ENCODE peak calls at places on chromosome 13, in six cellular contexts. A, J, D, P, X and Y are unnamed samples.

GRCh38 chr13:33519561-33520479 is 234.3 kb upstream of the STARD13 start:
- DNase-seq in A (no peak), J (no peak), D (no peak), P (no peak), X (no peak), Y (no peak)

GRCh38 chr13:19605161-19605955 is 28.1 kb upstream of the MPHOSPH8 start:
- DNase-seq in A (no peak), J (no peak), D (no peak), P (no peak), X (no peak), Y (no peak)

GRCh38 chr13:44281252-44282000 is 92.2 kb upstream of the SERP2 start:
- DNase-seq in A (no peak), J (no peak), D (no peak), P (peak; percentile 72), X (no peak), Y (no peak)

GRCh38 chr13:91017031-91017668 is 330.3 kb upstream of the MIR17HG start:
- DNase-seq in A (peak; percentile 96), J (peak; percentile 24), D (peak; percentile 9), P (no peak), X (peak; percentile 31), Y (peak; percentile 13)

GRCh38 chr13:47481521-47481920 is 519.6 kb downstream of the SUCLA2 start:
- DNase-seq in A (no peak), J (no peak), D (no peak), P (no peak), X (no peak), Y (no peak)

GRCh38 chr13:73861136-73861535 is 273.1 kb downstream of the KLF12 start:
- DNase-seq in A (no peak), J (no peak), D (no peak), P (no peak), X (no peak), Y (no peak)

GRCh38 chr13:42832341-42833153 is 51.2 kb downstream of the FAM216B start:
- DNase-seq in A (no peak), J (no peak), D (no peak), P (peak; percentile 20), X (no peak), Y (no peak)

GRCh38 chr13:23500858-23501257 is 67.4 kb upstream of the SACS start:
- DNase-seq in A (no peak), J (no peak), D (no peak), P (no peak), X (no peak), Y (no peak)

GRCh38 chr13:105804561-105805190 is 730.8 kb downstream of the EFNB2 start:
- DNase-seq in A (no peak), J (no peak), D (no peak), P (no peak), X (no peak), Y (no peak)

GRCh38 chr13:66996503-66996902 is 233.6 kb downstream of the PCDH9 start:
- DNase-seq in A (no peak), J (no peak), D (no peak), P (no peak), X (no peak), Y (no peak)

GRCh38 chr13:43408274-43408673 is 378.5 kb downstream of the ENOX1 start:
- DNase-seq in A (no peak), J (no peak), D (no peak), P (no peak), X (no peak), Y (no peak)

GRCh38 chr13:35818577-35819165 is 312.5 kb downstream of the DCLK1 start:
- DNase-seq in A (peak; percentile 10), J (no peak), D (no peak), P (peak; percentile 7), X (no peak), Y (no peak)

GRCh38 chr13:68481130-68481529 is 1251.0 kb upstream of the PCDH9 start:
- DNase-seq in A (no peak), J (no peak), D (no peak), P (peak; percentile 16), X (no peak), Y (no peak)

GRCh38 chr13:36430247-36431203 is 1.8 kb upstream of the CCNA1 start:
- DNase-seq in A (no peak), J (no peak), D (no peak), P (no peak), X (no peak), Y (no peak)

GRCh38 chr13:100611678-100612492 is 23.3 kb upstream of the GGACT start:
- DNase-seq in A (no peak), J (no peak), D (no peak), P (no peak), X (no peak), Y (no peak)

GRCh38 chr13:50241479-50241878 is 226.2 kb downstream of the KCNRG start:
- DNase-seq in A (no peak), J (no peak), D (no peak), P (peak; percentile 90), X (no peak), Y (no peak)

GRCh38 chr13:98658131-98658530 is 81.2 kb upstream of the STK24 start:
- DNase-seq in A (no peak), J (no peak), D (no peak), P (no peak), X (no peak), Y (no peak)

GRCh38 chr13:24788538-24788937 is 24.6 kb downstream of the RNF17 start:
- DNase-seq in A (no peak), J (no peak), D (no peak), P (no peak), X (no peak), Y (no peak)

GRCh38 chr13:88761145-88761544 is 1090.0 kb downstream of the SLITRK5 start:
- DNase-seq in A (no peak), J (no peak), D (no peak), P (no peak), X (no peak), Y (no peak)

GRCh38 chr13:61406275-61406674 is 9.4 kb downstream of the PCDH20 start:
- DNase-seq in A (no peak), J (no peak), D (no peak), P (no peak), X (no peak), Y (no peak)

GRCh38 chr13:19596086-19596485 is 34.8 kb upstream of the TPTE2 start:
- DNase-seq in A (no peak), J (no peak), D (no peak), P (no peak), X (no peak), Y (no peak)

GRCh38 chr13:99660101-99660500 is 158.8 kb downstream of the TM9SF2 start:
- DNase-seq in A (no peak), J (no peak), D (no peak), P (no peak), X (no peak), Y (no peak)

GRCh38 chr13:61423879-61424278 is 8.2 kb upstream of the PCDH20 start:
- DNase-seq in A (no peak), J (no peak), D (no peak), P (no peak), X (no peak), Y (no peak)

GRCh38 chr13:52162279-52163101 is 3.1 kb upstream of the NEK3 start:
- DNase-seq in A (no peak), J (no peak), D (no peak), P (peak; percentile 97), X (no peak), Y (no peak)

GRCh38 chr13:98664047-98664446 is 87.1 kb upstream of the STK24 start:
- DNase-seq in A (no peak), J (no peak), D (no peak), P (no peak), X (no peak), Y (no peak)

GRCh38 chr13:21670006-21670882 is 629 bp upstream of the FGF9 start:
- DNase-seq in A (peak; percentile 53), J (peak; percentile 50), D (no peak), P (no peak), X (no peak), Y (peak; percentile 50)

GRCh38 chr13:106052200-106052767 is 483.2 kb downstream of the EFNB2 start:
- DNase-seq in A (no peak), J (no peak), D (no peak), P (no peak), X (no peak), Y (no peak)

GRCh38 chr13:63938851-63939250 is 2523.2 kb upstream of the PCDH20 start:
- DNase-seq in A (no peak), J (no peak), D (no peak), P (no peak), X (no peak), Y (no peak)

DNA sequence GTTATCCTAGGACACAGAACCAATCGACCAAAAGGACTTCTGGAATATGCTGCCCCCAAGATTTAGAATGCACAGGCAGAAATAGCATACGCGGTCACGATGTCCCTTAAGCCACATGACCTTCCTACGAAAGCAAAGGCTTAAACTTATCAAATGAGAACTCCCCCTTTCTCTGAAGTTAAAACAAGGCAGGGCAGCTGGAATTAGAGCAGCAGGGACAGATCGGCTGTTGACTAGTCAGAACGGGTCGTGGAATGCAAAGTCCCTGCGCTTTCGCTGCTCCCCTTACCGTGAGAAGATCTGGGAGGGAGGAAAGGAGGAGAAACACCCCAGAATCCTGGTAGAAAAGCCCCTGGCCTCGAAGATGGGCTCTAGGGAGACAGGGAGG is 799 bp upstream of the USPL1 start:
- DNase-seq in A (peak; percentile 40), J (no peak), D (peak; percentile 61), P (peak; percentile 90), X (peak; percentile 17), Y (peak; percentile 21)
- TF ChIP-seq POLR2A in A (peak; percentile 86), J (peak; percentile 97), D (peak; percentile 19), P (peak; percentile 50), X (no peak), Y (peak; percentile 81)

GRCh38 chr13:114039471-114040141 is 65.7 kb upstream of the C13orf46 start:
- DNase-seq in A (no peak), J (no peak), D (no peak), P (no peak), X (no peak), Y (no peak)
- TF ChIP-seq TAF1 in A (no peak), J (no peak), D (no peak), P (no peak), X (no peak), Y (no peak)

DNA sequence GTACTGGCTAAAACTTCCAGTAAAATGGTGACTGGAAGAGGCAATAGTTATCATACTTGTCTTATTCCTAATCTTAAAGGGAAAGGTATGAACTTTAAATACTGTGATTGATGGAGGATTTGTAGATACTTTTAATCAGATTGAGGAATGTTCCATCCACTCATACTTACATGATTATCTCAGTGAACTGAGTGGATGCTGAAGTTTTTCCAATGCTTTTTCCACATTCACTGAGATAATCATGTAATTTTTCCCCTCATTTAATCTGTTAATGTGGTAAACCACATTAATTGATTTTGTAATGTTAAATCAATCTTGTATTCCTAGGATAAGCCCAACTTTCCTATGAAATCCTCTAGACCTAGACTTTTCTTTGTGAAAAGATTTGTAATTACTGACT is 17.2 kb upstream of the SCEL start:
- DNase-seq in A (no peak), J (no peak), D (no peak), P (no peak), X (no peak), Y (no peak)
- TF ChIP-seq POLR2A in A (no peak), J (no peak), D (no peak), P (no peak), X (no peak), Y (no peak)

GRCh38 chr13:53501387-53501786 is 472.8 kb downstream of the OLFM4 start:
- DNase-seq in A (no peak), J (no peak), D (no peak), P (no peak), X (no peak), Y (no peak)

GRCh38 chr13:53499551-53499950 is 470.9 kb downstream of the OLFM4 start:
- DNase-seq in A (no peak), J (no peak), D (no peak), P (no peak), X (no peak), Y (no peak)
- TF ChIP-seq TAF1 in A (no peak), J (no peak), D (no peak), P (no peak), X (no peak), Y (no peak)